ENCODE peak calls at places on chromosome 2, in five cellular contexts. M is HCT116, Z is H1, B is K562, J is GM12878. H is an unnamed sample.

GRCh38 chr2:205686231-205687017 is 4.1 kb downstream of the NRP2 start:
- DNase-seq in B (no peak), J (no peak), M (no peak), Z (peak), H (no peak)

GRCh38 chr2:20361903-20362302 is 11.3 kb upstream of the PUM2 start:
- DNase-seq in M (no peak), Z (peak), J (no peak), B (no peak), H (no peak)

GRCh38 chr2:144801766-144802165 is 281.8 kb upstream of the ZEB2 start:
- DNase-seq in B (no peak), Z (no peak), M (no peak), J (no peak), H (no peak)

GRCh38 chr2:16774980-16775963 is 109.6 kb upstream of the CYRIA start:
- DNase-seq in B (no peak), J (no peak), Z (peak), M (no peak), H (peak)

GRCh38 chr2:167964650-167965404 is 282.6 kb downstream of the STK39 start:
- DNase-seq in Z (no peak), M (no peak), B (no peak), J (no peak), H (peak)

GRCh38 chr2:231795525-231796327 is 9.5 kb downstream of the COPS7B start:
- DNase-seq in M (peak), Z (no peak), B (no peak), J (no peak), H (peak)

GRCh38 chr2:182890305-182890704 is 23.9 kb upstream of the FRZB start:
- DNase-seq in B (no peak), M (no peak), Z (no peak), J (no peak), H (no peak)

GRCh38 chr2:18047896-18048657 is 169.6 kb downstream of the KCNS3 start:
- DNase-seq in J (no peak), M (peak), Z (no peak), B (no peak), H (no peak)

GRCh38 chr2:195657634-195658540 is 861 bp downstream of the SLC39A10 start:
- DNase-seq in Z (peak), B (peak), M (no peak), J (no peak), H (peak)

GRCh38 chr2:159798376-159798724 is 342 bp upstream of the CD302 start:
- DNase-seq in J (no peak), B (no peak), Z (no peak), M (no peak), H (peak)

GRCh38 chr2:158686166-158686792 is 108.8 kb upstream of the DAPL1 start:
- DNase-seq in Z (no peak), B (no peak), M (no peak), J (no peak), H (no peak)

GRCh38 chr2:159084395-159085370 is 116.2 kb downstream of the TANC1 start:
- DNase-seq in Z (no peak), J (no peak), M (no peak), B (no peak), H (no peak)

GRCh38 chr2:208608436-208608835 is 201.8 kb downstream of the PTH2R start:
- DNase-seq in M (no peak), B (no peak), Z (no peak), J (no peak), H (no peak)

GRCh38 chr2:16763493-16763899 is 97.9 kb upstream of the CYRIA start:
- DNase-seq in Z (no peak), M (no peak), J (no peak), B (no peak), H (no peak)

GRCh38 chr2:198060277-198060676 is 255.9 kb downstream of the PLCL1 start:
- DNase-seq in B (no peak), Z (no peak), J (no peak), M (no peak), H (no peak)

GRCh38 chr2:62334440-62335058 is 138.6 kb downstream of the B3GNT2 start:
- DNase-seq in J (peak), M (no peak), B (no peak), Z (no peak), H (no peak)

GRCh38 chr2:62266433-62267038 is 70.6 kb downstream of the B3GNT2 start:
- DNase-seq in Z (peak), J (no peak), B (no peak), M (no peak), H (no peak)

DNA sequence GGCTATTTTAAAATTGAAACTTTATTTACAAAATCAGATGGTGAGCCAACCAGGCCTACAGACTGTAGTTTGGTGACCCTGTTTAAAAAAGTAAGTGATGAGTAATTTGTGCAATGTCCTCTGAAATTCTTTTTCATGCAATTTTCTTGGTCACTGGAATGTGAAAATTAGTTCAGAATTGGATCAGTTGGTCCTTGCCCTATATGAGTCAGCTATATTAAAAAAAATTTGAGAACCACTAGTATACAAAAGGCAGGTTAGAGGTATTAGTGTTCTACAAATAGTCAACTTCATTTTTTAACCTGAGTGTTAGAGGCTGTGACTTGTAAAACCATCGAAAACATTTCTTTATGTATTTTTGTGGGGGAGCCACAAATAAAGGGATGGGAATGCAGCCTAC is 91.1 kb upstream of the NXPH2 start:
- DNase-seq in B (no peak), Z (no peak), M (no peak), J (no peak), H (no peak)
- TF ChIP-seq CEBPB in B (no peak), Z (no peak), M (no peak), J (no peak), H (no peak)

GRCh38 chr2:24435391-24436316 is 55.4 kb upstream of the NCOA1 start:
- DNase-seq in M (no peak), Z (no peak), B (no peak), J (no peak), H (no peak)

GRCh38 chr2:24429711-24430110 is 61.3 kb upstream of the NCOA1 start:
- DNase-seq in B (no peak), M (no peak), Z (peak), J (no peak), H (no peak)

GRCh38 chr2:24434576-24434975 is 56.5 kb upstream of the NCOA1 start:
- DNase-seq in B (no peak), Z (no peak), M (no peak), J (no peak), H (no peak)

GRCh38 chr2:24438106-24438505 is 52.9 kb upstream of the NCOA1 start:
- DNase-seq in J (no peak), Z (no peak), B (no peak), M (no peak), H (no peak)

DNA sequence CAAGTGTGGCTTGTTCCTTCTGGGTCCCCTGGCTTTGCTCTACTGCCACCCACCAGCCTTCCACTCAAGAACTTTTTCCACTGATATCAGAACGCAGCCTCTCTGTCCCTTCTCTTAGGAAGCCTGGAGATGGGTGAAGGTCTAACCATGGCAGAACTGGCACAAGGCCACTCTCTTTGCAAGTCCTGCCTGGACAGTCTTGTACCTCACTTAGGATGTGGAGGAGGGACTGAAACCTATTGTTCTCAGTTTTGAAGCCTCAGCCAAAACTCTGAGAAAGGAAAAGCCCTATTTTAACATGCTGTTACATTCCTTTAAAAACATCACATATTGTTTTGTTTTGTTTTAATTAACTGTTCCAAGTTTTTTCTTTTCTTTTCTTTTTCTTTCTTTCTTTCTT is 58.9 kb upstream of the NCOA1 start:
- DNase-seq in Z (peak), J (no peak), B (no peak), M (no peak), H (no peak)
- TF ChIP-seq ATF3 in Z (no peak), J (no peak), B (no peak), M (no peak), H (no peak)

GRCh38 chr2:130813722-130814121 is 23.0 kb upstream of the ARHGEF4 start:
- DNase-seq in M (no peak), B (no peak), Z (no peak), J (no peak), H (no peak)
- TF ChIP-seq CEBPB in M (no peak), B (no peak), Z (no peak), J (no peak), H (no peak)

GRCh38 chr2:240963065-240963375 is 35.4 kb upstream of the SNED1 start:
- DNase-seq in J (no peak), Z (no peak), M (no peak), B (no peak), H (no peak)
- TF ChIP-seq ATF3 in J (no peak), Z (no peak), M (no peak), B (no peak), H (no peak)

DNA sequence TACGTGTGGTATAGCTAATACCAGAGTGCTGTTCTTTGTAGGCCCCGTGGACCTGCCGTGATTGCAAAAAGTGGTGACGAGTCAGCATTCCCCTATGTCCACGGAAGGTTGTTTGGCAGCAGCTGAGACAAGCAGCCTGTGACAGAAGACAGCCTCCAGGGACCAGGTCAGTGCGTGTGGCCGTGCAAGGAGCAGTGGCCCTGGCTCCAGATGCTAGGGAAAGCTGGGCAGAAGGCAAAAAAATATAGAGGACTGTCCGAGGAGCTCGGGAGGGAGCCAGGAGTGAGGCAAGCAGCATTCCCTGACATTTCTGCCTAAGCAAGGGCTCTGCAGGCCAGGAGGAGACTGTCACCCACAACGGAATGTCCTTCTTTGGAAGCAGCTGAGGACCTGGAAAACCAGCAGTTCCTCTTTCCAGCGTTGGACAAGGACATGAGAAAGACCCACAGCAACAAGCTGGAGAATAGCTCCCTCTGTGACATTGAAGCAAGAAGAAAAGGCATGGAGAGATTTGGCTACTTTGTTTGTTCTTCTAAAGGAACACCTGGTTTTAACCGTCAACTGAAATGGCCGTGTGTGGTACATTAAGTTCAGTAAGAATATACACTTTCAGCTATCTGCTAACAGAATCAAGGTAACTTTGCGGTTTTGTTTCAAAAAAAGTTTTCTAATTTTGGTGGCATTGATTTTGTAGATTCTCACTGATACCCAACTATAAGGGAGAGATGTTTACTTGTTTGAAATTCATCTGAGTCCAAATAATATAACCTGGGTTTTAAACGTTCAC is 58.3 kb downstream of the NPAS2 start:
- DNase-seq in J (no peak), Z (no peak), B (no peak), M (no peak), H (no peak)
- TF ChIP-seq CEBPB in J (no peak), Z (no peak), B (no peak), M (no peak), H (no peak)

GRCh38 chr2:142682528-142682927 is 194.9 kb upstream of the KYNU start:
- DNase-seq in M (peak), Z (no peak), J (no peak), B (no peak), H (peak)
- TF ChIP-seq ATF3 in M (no peak), Z (no peak), J (no peak), B (no peak), H (no peak)

GRCh38 chr2:120344214-120344990 is 1.5 kb upstream of the INHBB start:
- DNase-seq in B (no peak), Z (peak), J (no peak), M (no peak), H (no peak)
- TF ChIP-seq CEBPB in B (no peak), Z (no peak), J (no peak), M (no peak), H (no peak)

GRCh38 chr2:150410809-150411208 is 76.7 kb downstream of the RND3 start:
- DNase-seq in M (no peak), B (no peak), J (no peak), Z (no peak), H (peak)
- TF ChIP-seq ATF3 in M (no peak), B (no peak), J (no peak), Z (no peak), H (no peak)

GRCh38 chr2:238925281-238925680 is 77.4 kb downstream of the TWIST2 start:
- DNase-seq in J (no peak), M (no peak), Z (no peak), B (no peak), H (no peak)

GRCh38 chr2:238927746-238928519 is 80.0 kb downstream of the TWIST2 start:
- DNase-seq in Z (no peak), B (no peak), M (no peak), J (no peak), H (no peak)

GRCh38 chr2:238925816-238926215 is 77.9 kb downstream of the TWIST2 start:
- DNase-seq in B (no peak), M (no peak), J (no peak), Z (no peak), H (no peak)

GRCh38 chr2:238928520-238929241 is 80.8 kb downstream of the TWIST2 start:
- DNase-seq in M (no peak), B (no peak), J (no peak), Z (no peak), H (no peak)

GRCh38 chr2:238926761-238927611 is 79.1 kb downstream of the TWIST2 start:
- DNase-seq in B (no peak), Z (no peak), M (no peak), J (no peak), H (no peak)
- TF ChIP-seq CEBPB in B (no peak), Z (no peak), M (no peak), J (no peak), H (no peak)

H was measured in HepG2.